ENCODE peak calls at places on chromosomes 6 and 20, in six cellular contexts. V is A549; Z is CD8-positive, alpha-beta memory T cell; F is adrenal gland; U is H1; G is astrocyte. J is an unnamed sample.

GRCh38 chr6:112237644-112238043 is 16.7 kb downstream of the LAMA4 start:
- DNase-seq in V (no peak), Z (no peak), F (peak; percentile 77), U (no peak), G (peak; percentile 93), J (no peak)

GRCh38 chr6:80341330-80341729 is 234.9 kb downstream of the BCKDHB start:
- DNase-seq in V (no peak), Z (no peak), F (no peak), U (no peak), G (peak; percentile 73), J (no peak)

GRCh38 chr20:22180244-22180643 is 404.1 kb downstream of the FOXA2 start:
- DNase-seq in V (peak; percentile 24), Z (no peak), F (no peak), U (no peak), G (no peak), J (no peak)

GRCh38 chr6:107538856-107539387 is 49.0 kb downstream of the SOBP start:
- DNase-seq in V (no peak), Z (no peak), F (no peak), U (no peak), G (no peak), J (no peak)

GRCh38 chr6:3913958-3914337 is 64.8 kb downstream of the FAM50B start:
- DNase-seq in V (no peak), Z (no peak), F (peak; percentile 25), U (no peak), G (no peak), J (no peak)

GRCh38 chr20:62953839-62954703 is 1.6 kb downstream of the SLC17A9 start:
- DNase-seq in V (no peak), Z (peak; percentile 83), F (peak; percentile 80), U (no peak), G (peak; percentile 48), J (peak; percentile 89)

GRCh38 chr20:37336369-37337207 is 9.4 kb upstream of the SRC start:
- DNase-seq in V (no peak), Z (no peak), F (peak; percentile 88), U (no peak), G (no peak), J (peak; percentile 84)

GRCh38 chr6:117188627-117189201 is 76.6 kb upstream of the VGLL2 start:
- DNase-seq in V (no peak), Z (no peak), F (no peak), U (no peak), G (no peak), J (no peak)

GRCh38 chr20:7038029-7038428 is 270.5 kb downstream of the BMP2 start:
- DNase-seq in V (no peak), Z (no peak), F (no peak), U (no peak), G (peak; percentile 73), J (no peak)

GRCh38 chr20:44418069-44418905 is 57.4 kb upstream of the TTPAL start:
- DNase-seq in V (no peak), Z (no peak), F (no peak), U (no peak), G (no peak), J (no peak)

GRCh38 chr6:19024737-19025136 is 637.6 kb downstream of the RNF144B start:
- DNase-seq in V (peak; percentile 0), Z (no peak), F (no peak), U (no peak), G (peak; percentile 18), J (no peak)

GRCh38 chr20:50121858-50122271 is 8.9 kb upstream of the UBE2V1 start:
- DNase-seq in V (peak; percentile 68), Z (no peak), F (no peak), U (no peak), G (peak; percentile 44), J (peak; percentile 33)

GRCh38 chr6:13480631-13481501 is 6.5 kb downstream of the GFOD1 start:
- DNase-seq in V (no peak), Z (no peak), F (no peak), U (no peak), G (peak; percentile 63), J (no peak)

GRCh38 chr6:147716434-147716833 is 207.9 kb downstream of the SAMD5 start:
- DNase-seq in V (no peak), Z (no peak), F (no peak), U (no peak), G (no peak), J (no peak)

GRCh38 chr6:119283979-119284545 is 65.5 kb downstream of the MAN1A1 start:
- DNase-seq in V (no peak), Z (no peak), F (no peak), U (no peak), G (no peak), J (no peak)

GRCh38 chr20:62776692-62777527 is 19.4 kb upstream of the MRGBP start:
- DNase-seq in V (no peak), Z (peak; percentile 51), F (no peak), U (no peak), G (no peak), J (no peak)

GRCh38 chr6:104537872-104538271 is 321.8 kb downstream of the HACE1 start:
- DNase-seq in V (no peak), Z (no peak), F (no peak), U (no peak), G (no peak), J (no peak)

GRCh38 chr6:145199961-145200360 is 535.4 kb downstream of the EPM2A start:
- DNase-seq in V (no peak), Z (no peak), F (no peak), U (no peak), G (peak; percentile 10), J (no peak)

GRCh38 chr6:169520104-169520503 is 181.7 kb downstream of the WDR27 start:
- DNase-seq in V (no peak), Z (no peak), F (no peak), U (no peak), G (peak; percentile 38), J (no peak)

GRCh38 chr6:26097268-26097875 is 10.1 kb downstream of the HFE start:
- DNase-seq in V (peak; percentile 15), Z (peak; percentile 59), F (peak; percentile 87), U (no peak), G (no peak), J (no peak)

GRCh38 chr20:64130876-64131275 is 23.5 kb upstream of the NPBWR2 start:
- DNase-seq in V (no peak), Z (no peak), F (no peak), U (no peak), G (no peak), J (no peak)

GRCh38 chr6:75167426-75167825 is 38.4 kb downstream of the COL12A1 start:
- DNase-seq in V (no peak), Z (no peak), F (no peak), U (no peak), G (no peak), J (no peak)
- H3K4me1 ChIP-seq in V (no peaks in the 10 kb centered on the region), Z (no peaks in the 10 kb centered on the region), F (no peaks in the 10 kb centered on the region), U (no peaks in the 10 kb centered on the region), G (no peaks in the 10 kb centered on the region), J (no peaks in the 10 kb centered on the region)

GRCh38 chr6:34157236-34157830 is 11.4 kb upstream of the GRM4 start:
- DNase-seq in V (no peak), Z (no peak), F (no peak), U (no peak), G (no peak), J (peak; percentile 39)

GRCh38 chr6:34152806-34153565 is 7.1 kb upstream of the GRM4 start:
- DNase-seq in V (no peak), Z (no peak), F (no peak), U (no peak), G (no peak), J (peak; percentile 49)

GRCh38 chr6:34152042-34152524 is 6.2 kb upstream of the GRM4 start:
- DNase-seq in V (no peak), Z (no peak), F (no peak), U (no peak), G (no peak), J (peak; percentile 45)

GRCh38 chr6:34155471-34156300 is 9.8 kb upstream of the GRM4 start:
- DNase-seq in V (no peak), Z (no peak), F (no peak), U (no peak), G (no peak), J (peak; percentile 16)

DNA sequence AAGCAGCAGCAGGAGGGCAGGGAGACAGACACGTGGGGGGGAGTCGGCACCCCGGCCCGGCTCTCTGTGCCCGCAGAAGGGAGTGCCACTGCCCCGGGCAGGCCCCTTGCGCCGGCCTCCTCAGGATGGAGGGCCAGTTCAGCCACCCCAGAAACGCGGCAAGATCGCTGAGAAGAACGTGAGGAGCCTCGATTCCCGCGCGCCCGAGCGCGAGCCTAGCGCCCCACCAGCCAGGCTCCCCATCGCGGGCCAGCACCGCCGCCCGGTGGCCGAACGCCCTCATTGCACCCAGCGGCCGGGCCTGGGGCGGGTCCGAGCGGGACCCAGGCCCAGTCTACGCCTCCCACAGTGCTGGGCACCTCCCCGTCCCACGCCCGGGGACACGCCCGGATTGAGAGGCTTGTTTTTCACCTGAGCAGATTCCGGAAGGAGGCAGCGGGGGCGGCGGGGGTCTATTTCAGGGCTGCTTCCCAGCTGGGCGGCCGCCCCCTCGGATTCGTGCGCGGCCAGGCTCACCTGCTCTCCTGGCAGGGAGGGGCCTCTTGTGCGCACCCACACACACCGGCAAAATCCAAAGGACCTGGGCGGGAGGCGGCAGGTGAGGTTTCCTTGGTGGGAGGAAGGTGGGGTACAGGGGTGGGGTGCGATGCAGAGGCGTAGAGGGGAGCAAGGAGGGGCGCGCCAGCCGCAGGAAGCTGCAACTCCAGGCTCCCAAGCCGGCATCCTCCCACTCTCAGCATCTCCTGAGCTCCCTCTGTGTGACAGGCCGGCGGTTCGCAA is 9.0 kb upstream of the GRM4 start:
- DNase-seq in V (peak; percentile 62), Z (peak; percentile 37), F (peak; percentile 58), U (no peak), G (peak; percentile 4), J (peak; percentile 78)
- H3K4me3 ChIP-seq in V (peak overlapping the region; percentile 30), Z (peak overlapping the region; percentile 39), F (no peak overlapping the region), U (peak overlapping the region; percentile 53), G (no peak overlapping the region), J (no peak overlapping the region)

GRCh38 chr6:110552901-110553641 is 76.7 kb upstream of the SLC22A16 start:
- DNase-seq in V (no peak), Z (no peak), F (no peak), U (no peak), G (no peak), J (no peak)
- H3K9me3 ChIP-seq in V (peaks cover 8% of the 10 kb centered on the region), Z (no peaks in the 10 kb centered on the region), F (no peaks in the 10 kb centered on the region), U (no peaks in the 10 kb centered on the region), G (peaks cover 4% of the 10 kb centered on the region), J (no peaks in the 10 kb centered on the region)

DNA sequence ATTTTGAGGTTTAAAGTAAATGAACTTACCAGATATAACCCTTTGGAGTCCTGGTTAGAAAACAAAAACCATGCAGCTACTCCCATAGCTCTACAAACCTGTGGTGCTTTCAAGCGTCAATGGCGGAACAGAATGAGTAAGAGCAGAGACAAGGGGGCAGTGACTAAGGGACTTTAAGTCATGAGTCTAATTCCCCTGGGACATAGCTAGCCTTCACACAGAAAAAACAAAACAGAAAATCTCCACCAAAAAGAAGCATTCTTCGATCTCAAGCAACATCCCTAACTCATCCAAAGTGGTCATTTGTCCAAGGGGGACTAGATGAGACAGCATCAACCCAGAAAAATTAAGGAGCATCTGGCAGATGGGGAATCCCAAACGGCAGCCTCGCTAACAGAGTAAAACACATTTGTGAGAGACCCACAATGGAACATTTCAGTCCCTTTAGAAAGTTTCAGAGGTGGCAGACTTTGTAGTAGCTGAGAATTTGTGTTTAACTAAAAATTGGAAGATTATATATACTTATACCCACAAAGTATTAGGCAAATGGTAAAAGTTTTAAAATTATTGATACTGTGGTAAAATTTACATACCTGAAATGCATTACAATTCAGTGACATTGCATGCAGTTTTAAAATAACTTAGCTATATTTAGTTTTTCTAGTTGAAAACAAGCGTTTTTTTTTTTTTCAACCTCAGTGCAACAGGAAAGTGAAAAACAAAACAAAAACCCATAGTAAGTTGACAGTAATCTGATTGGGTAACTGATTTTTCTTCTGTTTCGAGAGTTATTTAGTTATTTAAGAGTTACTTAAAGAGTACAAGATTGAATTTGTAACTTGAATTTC is 67.5 kb downstream of the KCNQ5 start:
- DNase-seq in V (no peak), Z (no peak), F (no peak), U (no peak), G (no peak), J (no peak)
- H3K4me1 ChIP-seq in V (no peaks in the 10 kb centered on the region), Z (no peaks in the 10 kb centered on the region), F (no peaks in the 10 kb centered on the region), U (no peaks in the 10 kb centered on the region), G (no peaks in the 10 kb centered on the region), J (no peaks in the 10 kb centered on the region)

J was measured in upper lobe of right lung.